ENCODE peak calls at places on chromosome 6, in five cellular contexts. One of them, this sample, is unnamed.
A peak's percentile ranks its signal among the peaks of the same experiment; 100 is the strongest.

GRCh38 chr6:21098744-21099143 is 494.8 kb upstream of the SOX4 start:
- DNase-seq in A549: no peak
- DNase-seq in K562: no peak
- DNase-seq in H1: no peak
- DNase-seq in HepG2: no peak
- DNase-seq in this sample: no peak

GRCh38 chr6:112396221-112396620 is 49.1 kb downstream of the RFPL4B start:
- DNase-seq in H1: no peak
- DNase-seq in HepG2: no peak
- DNase-seq in K562: no peak
- DNase-seq in A549: no peak
- DNase-seq in this sample: peak; percentile 4

GRCh38 chr6:5674141-5674540 is 332.6 kb downstream of the NRN1 start:
- DNase-seq in A549: no peak
- DNase-seq in K562: no peak
- DNase-seq in HepG2: no peak
- DNase-seq in H1: no peak
- DNase-seq in this sample: no peak

GRCh38 chr6:21999012-21999528 is 297.8 kb downstream of the PRL start:
- DNase-seq in H1: no peak
- DNase-seq in A549: no peak
- DNase-seq in HepG2: no peak
- DNase-seq in K562: no peak
- DNase-seq in this sample: peak; percentile 76

GRCh38 chr6:47321582-47321981 is 11.9 kb upstream of the TNFRSF21 start:
- DNase-seq in A549: no peak
- DNase-seq in H1: no peak
- DNase-seq in K562: no peak
- DNase-seq in HepG2: no peak
- DNase-seq in this sample: no peak

GRCh38 chr6:136767103-136767502 is 25.2 kb downstream of the MAP3K5 start:
- DNase-seq in K562: no peak
- DNase-seq in A549: no peak
- DNase-seq in H1: no peak
- DNase-seq in HepG2: no peak
- DNase-seq in this sample: no peak

GRCh38 chr6:168221000-168221399 is 98.6 kb downstream of the DACT2 start:
- DNase-seq in A549: no peak
- DNase-seq in H1: no peak
- DNase-seq in HepG2: no peak
- DNase-seq in K562: no peak
- DNase-seq in this sample: no peak

GRCh38 chr6:25165817-25166216 is 113.4 kb upstream of the CARMIL1 start:
- DNase-seq in A549: no peak
- DNase-seq in HepG2: no peak
- DNase-seq in H1: no peak
- DNase-seq in K562: no peak
- DNase-seq in this sample: no peak

GRCh38 chr6:81265106-81265505 is 487.4 kb downstream of the TENT5A start:
- DNase-seq in HepG2: peak; percentile 7
- DNase-seq in K562: no peak
- DNase-seq in A549: no peak
- DNase-seq in H1: no peak
- DNase-seq in this sample: peak; percentile 19

GRCh38 chr6:6395581-6396197 is 75.2 kb upstream of the F13A1 start:
- DNase-seq in A549: no peak
- DNase-seq in H1: no peak
- DNase-seq in K562: no peak
- DNase-seq in HepG2: no peak
- DNase-seq in this sample: no peak

GRCh38 chr6:39339557-39340555 is 17.4 kb upstream of the KCNK16 start:
- DNase-seq in HepG2: no peak
- DNase-seq in A549: no peak
- DNase-seq in K562: no peak
- DNase-seq in H1: no peak
- DNase-seq in this sample: no peak

GRCh38 chr6:87791029-87791428 is 89.0 kb upstream of the AKIRIN2 start:
- DNase-seq in HepG2: no peak
- DNase-seq in H1: no peak
- DNase-seq in A549: no peak
- DNase-seq in K562: no peak
- DNase-seq in this sample: peak; percentile 16

GRCh38 chr6:127420558-127420957 is 38.6 kb downstream of the KIAA0408 start:
- DNase-seq in K562: peak; percentile 40
- DNase-seq in H1: no peak
- DNase-seq in A549: peak; percentile 71
- DNase-seq in HepG2: peak; percentile 89
- DNase-seq in this sample: peak; percentile 97

GRCh38 chr6:29953001-29953436 is 10.7 kb downstream of the HLA-A start:
- DNase-seq in H1: no peak
- DNase-seq in K562: no peak
- DNase-seq in HepG2: no peak
- DNase-seq in A549: peak; percentile 46
- DNase-seq in this sample: peak; percentile 21

GRCh38 chr6:137794510-137795200 is 72.4 kb upstream of the TNFAIP3 start:
- DNase-seq in A549: no peak
- DNase-seq in H1: no peak
- DNase-seq in K562: no peak
- DNase-seq in HepG2: peak; percentile 99
- DNase-seq in this sample: no peak

GRCh38 chr6:163900570-163900969 is 486.1 kb downstream of the QKI start:
- DNase-seq in HepG2: no peak
- DNase-seq in A549: no peak
- DNase-seq in H1: no peak
- DNase-seq in K562: no peak
- DNase-seq in this sample: peak; percentile 33

GRCh38 chr6:26459023-26459810 is 1.5 kb downstream of the BTN2A1 start:
- DNase-seq in A549: no peak
- DNase-seq in H1: no peak
- DNase-seq in K562: no peak
- DNase-seq in HepG2: no peak
- DNase-seq in this sample: peak; percentile 34

GRCh38 chr6:91161246-91161645 is 574.4 kb upstream of the MAP3K7 start:
- DNase-seq in A549: no peak
- DNase-seq in K562: no peak
- DNase-seq in HepG2: no peak
- DNase-seq in H1: no peak
- DNase-seq in this sample: no peak

GRCh38 chr6:152129606-152130249 is 322.2 kb downstream of the ESR1 start:
- DNase-seq in HepG2: no peak
- DNase-seq in K562: no peak
- DNase-seq in A549: no peak
- DNase-seq in H1: no peak
- DNase-seq in this sample: peak; percentile 60

GRCh38 chr6:53492860-53493634 is 51.9 kb downstream of the GCLC start:
- DNase-seq in HepG2: peak; percentile 59
- DNase-seq in H1: peak; percentile 49
- DNase-seq in K562: peak; percentile 40
- DNase-seq in A549: peak; percentile 40
- DNase-seq in this sample: peak; percentile 73

GRCh38 chr6:21396313-21396712 is 197.2 kb upstream of the SOX4 start:
- DNase-seq in K562: no peak
- DNase-seq in A549: no peak
- DNase-seq in HepG2: no peak
- DNase-seq in H1: no peak
- DNase-seq in this sample: peak; percentile 60

GRCh38 chr6:78911218-78911617 is 43.9 kb downstream of the IRAK1BP1 start:
- DNase-seq in K562: no peak
- DNase-seq in HepG2: no peak
- DNase-seq in A549: no peak
- DNase-seq in H1: no peak
- DNase-seq in this sample: no peak

GRCh38 chr6:128919412-128919811 is 36.5 kb downstream of the LAMA2 start:
- DNase-seq in HepG2: no peak
- DNase-seq in H1: no peak
- DNase-seq in A549: no peak
- DNase-seq in K562: no peak
- DNase-seq in this sample: peak; percentile 61

GRCh38 chr6:109491207-109491938 is 8.4 kb upstream of the ZBTB24 start:
- DNase-seq in K562: no peak
- DNase-seq in H1: no peak
- DNase-seq in HepG2: no peak
- DNase-seq in A549: no peak
- DNase-seq in this sample: peak; percentile 29

GRCh38 chr6:112683926-112684325 is 336.8 kb downstream of the RFPL4B start:
- DNase-seq in A549: no peak
- DNase-seq in K562: no peak
- DNase-seq in H1: no peak
- DNase-seq in HepG2: no peak
- DNase-seq in this sample: peak; percentile 95

GRCh38 chr6:134954272-134954990 is 4.5 kb upstream of the ALDH8A1 start:
- DNase-seq in H1: no peak
- DNase-seq in HepG2: no peak
- DNase-seq in A549: no peak
- DNase-seq in K562: no peak
- DNase-seq in this sample: no peak

DNA sequence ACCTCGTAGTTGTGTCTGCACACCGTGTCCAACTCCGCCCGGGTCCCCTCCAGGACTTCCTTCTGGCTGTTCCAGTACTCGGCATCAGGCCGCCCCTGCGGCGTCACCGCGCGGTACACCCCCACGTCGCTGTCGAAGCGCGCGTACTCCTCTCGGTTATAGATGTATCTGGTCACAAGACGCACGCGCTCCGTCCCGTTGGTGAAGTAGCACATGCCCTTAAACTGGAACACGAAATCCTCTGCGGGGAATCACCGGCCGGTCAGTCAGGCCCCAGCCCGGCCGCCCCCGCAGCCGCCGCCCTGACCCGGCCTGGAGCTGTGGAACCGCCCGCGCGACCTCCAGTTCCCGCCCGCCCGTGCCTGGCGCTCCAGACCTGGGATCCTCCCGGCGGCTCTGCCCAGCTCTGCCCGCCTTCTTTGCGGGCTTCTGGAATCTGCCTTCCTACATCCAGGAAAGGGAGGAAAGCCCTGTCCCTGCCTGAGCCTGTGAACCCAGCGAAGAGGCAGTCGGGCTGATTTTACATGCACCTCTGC is 1.6 kb downstream of the HLA-DQB1 start:
- DNase-seq in HepG2: no peak
- DNase-seq in H1: no peak
- DNase-seq in A549: no peak
- DNase-seq in K562: no peak
- DNase-seq in this sample: no peak
- TF ChIP-seq MAFK in HepG2: no peak
- TF ChIP-seq MAFK in H1: no peak
- TF ChIP-seq MAFK in A549: no peak
- TF ChIP-seq MAFK in K562: no peak
- TF ChIP-seq MAFK in this sample: no peak

DNA sequence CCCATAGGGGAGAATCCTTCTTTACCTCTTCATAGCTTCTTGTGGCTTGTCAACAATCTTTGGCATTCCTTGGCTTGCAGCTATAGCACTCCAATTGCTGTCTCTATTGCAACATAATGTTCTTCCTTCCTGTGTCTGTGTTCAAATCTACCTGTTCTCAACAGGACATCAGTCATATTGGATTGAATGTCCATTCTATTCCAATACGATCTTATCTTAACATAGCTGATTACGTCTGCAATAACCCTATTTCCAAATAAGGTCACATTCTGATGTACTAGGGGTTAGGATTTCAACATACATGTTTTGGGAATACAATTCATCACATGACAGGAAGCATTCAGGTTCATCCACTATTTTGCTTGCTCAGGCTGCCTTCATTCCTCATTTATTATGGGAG is 684.4 kb upstream of the CITED2 start:
- DNase-seq in HepG2: no peak
- DNase-seq in H1: no peak
- DNase-seq in K562: no peak
- DNase-seq in A549: no peak
- DNase-seq in this sample: no peak
- TF ChIP-seq MAFK in HepG2: no peak
- TF ChIP-seq MAFK in H1: no peak
- TF ChIP-seq MAFK in K562: no peak
- TF ChIP-seq MAFK in A549: no peak
- TF ChIP-seq MAFK in this sample: no peak

GRCh38 chr6:3322366-3322890 is 63.7 kb downstream of the PSMG4 start:
- DNase-seq in H1: no peak
- DNase-seq in HepG2: no peak
- DNase-seq in K562: no peak
- DNase-seq in A549: no peak
- DNase-seq in this sample: no peak
- TF ChIP-seq MAFK in H1: no peak
- TF ChIP-seq MAFK in HepG2: no peak
- TF ChIP-seq MAFK in K562: no peak
- TF ChIP-seq MAFK in A549: no peak
- TF ChIP-seq MAFK in this sample: no peak

GRCh38 chr6:170090561-170090960 is 200.3 kb downstream of the DLL1 start:
- DNase-seq in K562: no peak
- DNase-seq in HepG2: no peak
- DNase-seq in H1: no peak
- DNase-seq in A549: no peak
- DNase-seq in this sample: no peak

GRCh38 chr6:170093276-170093657 is 197.6 kb downstream of the DLL1 start:
- DNase-seq in HepG2: no peak
- DNase-seq in H1: peak; percentile 42
- DNase-seq in A549: no peak
- DNase-seq in K562: no peak
- DNase-seq in this sample: no peak

GRCh38 chr6:170091000-170091638 is 199.8 kb downstream of the DLL1 start:
- DNase-seq in HepG2: no peak
- DNase-seq in H1: peak; percentile 23
- DNase-seq in K562: no peak
- DNase-seq in A549: no peak
- DNase-seq in this sample: no peak

GRCh38 chr6:170092826-170093225 is 198.1 kb downstream of the DLL1 start:
- DNase-seq in A549: no peak
- DNase-seq in HepG2: no peak
- DNase-seq in H1: no peak
- DNase-seq in K562: no peak
- DNase-seq in this sample: no peak

DNA sequence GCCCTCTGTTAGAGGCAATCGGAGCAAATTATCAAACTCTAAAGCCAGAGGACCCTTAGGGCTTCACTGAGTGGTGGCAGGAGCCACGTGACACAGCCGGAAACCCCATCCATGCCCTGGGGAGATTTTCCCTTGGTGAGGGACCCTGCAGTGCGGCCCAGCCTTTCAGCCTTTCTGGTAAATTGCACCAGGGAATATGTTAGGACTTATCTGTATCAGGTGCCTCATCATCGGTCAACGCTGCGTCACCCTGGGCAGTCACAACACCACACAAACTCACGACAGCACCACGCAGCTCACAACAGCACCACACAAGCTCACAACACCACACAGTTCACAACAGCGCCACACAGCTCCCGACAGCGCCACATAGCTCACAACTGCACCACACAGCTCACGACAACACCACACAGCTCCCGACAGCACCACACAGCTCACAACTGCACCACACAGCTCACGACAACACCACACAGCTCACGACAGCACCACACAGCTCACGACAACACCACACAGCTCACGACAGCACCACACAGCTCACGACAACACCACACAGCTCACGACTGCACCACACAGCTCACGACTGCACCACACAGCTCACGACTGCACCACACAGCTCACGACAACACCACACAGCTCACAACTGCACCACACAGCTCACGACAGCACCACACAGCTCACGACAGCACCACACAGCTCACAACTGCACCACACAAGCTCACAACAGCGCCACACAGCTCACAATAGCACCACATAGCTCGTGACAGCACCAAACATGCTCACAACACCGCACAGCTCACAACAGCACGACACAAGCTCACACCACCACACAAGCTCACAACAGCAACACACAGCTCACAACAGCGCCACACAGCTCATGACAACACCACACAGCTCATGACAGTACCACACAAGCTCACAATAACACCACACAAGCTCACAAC is 199.0 kb downstream of the DLL1 start:
- DNase-seq in HepG2: no peak
- DNase-seq in A549: no peak
- DNase-seq in H1: peak; percentile 33
- DNase-seq in K562: no peak
- DNase-seq in this sample: no peak
- TF ChIP-seq MAFK in HepG2: no peak
- TF ChIP-seq MAFK in A549: no peak
- TF ChIP-seq MAFK in H1: no peak
- TF ChIP-seq MAFK in K562: no peak
- TF ChIP-seq MAFK in this sample: no peak

This sample was measured in IMR-90.